ENCODE peak calls at places on chromosome 10, in four cellular contexts. One of them, this sample, is unnamed.

GRCh38 chr10:31808258-31809218 is 120.1 kb downstream of the ARHGAP12 start:
- DNase-seq in IMR-90: peak; percentile 80
- DNase-seq in A549: peak; percentile 56
- DNase-seq in transverse colon: peak; percentile 11
- DNase-seq in this sample: peak; percentile 6

GRCh38 chr10:132616170-132616994 is 78.8 kb downstream of the INPP5A start:
- DNase-seq in IMR-90: no peak
- DNase-seq in A549: no peak
- DNase-seq in transverse colon: no peak
- DNase-seq in this sample: no peak

GRCh38 chr10:36721851-36722250 is 403.5 kb upstream of the ANKRD30A start:
- DNase-seq in IMR-90: peak; percentile 47
- DNase-seq in A549: no peak
- DNase-seq in transverse colon: no peak
- DNase-seq in this sample: no peak

GRCh38 chr10:28375399-28376354 is 72.8 kb upstream of the MPP7 start:
- DNase-seq in IMR-90: peak; percentile 74
- DNase-seq in A549: peak; percentile 52
- DNase-seq in transverse colon: peak; percentile 34
- DNase-seq in this sample: peak; percentile 44

GRCh38 chr10:7563368-7563767 is 103.4 kb downstream of the ITIH5 start:
- DNase-seq in IMR-90: no peak
- DNase-seq in A549: no peak
- DNase-seq in transverse colon: peak; percentile 30
- DNase-seq in this sample: no peak

GRCh38 chr10:129758591-129759021 is 205.5 kb downstream of the EBF3 start:
- DNase-seq in IMR-90: no peak
- DNase-seq in A549: no peak
- DNase-seq in transverse colon: no peak
- DNase-seq in this sample: no peak

GRCh38 chr10:9645404-9645803 is 1372.3 kb upstream of the CELF2 start:
- DNase-seq in IMR-90: no peak
- DNase-seq in A549: no peak
- DNase-seq in transverse colon: no peak
- DNase-seq in this sample: no peak

GRCh38 chr10:76723781-76724336 is 913.7 kb downstream of the KCNMA1 start:
- DNase-seq in IMR-90: no peak
- DNase-seq in A549: no peak
- DNase-seq in transverse colon: no peak
- DNase-seq in this sample: no peak

GRCh38 chr10:62248465-62248864 is 20.2 kb downstream of the RTKN2 start:
- DNase-seq in IMR-90: peak; percentile 30
- DNase-seq in A549: no peak
- DNase-seq in transverse colon: no peak
- DNase-seq in this sample: no peak

GRCh38 chr10:117461766-117462423 is 80.7 kb upstream of the EMX2 start:
- DNase-seq in IMR-90: peak; percentile 37
- DNase-seq in A549: peak; percentile 77
- DNase-seq in transverse colon: peak; percentile 76
- DNase-seq in this sample: peak; percentile 79

GRCh38 chr10:19412531-19412930 is 363.9 kb downstream of the MALRD1 start:
- DNase-seq in IMR-90: peak; percentile 45
- DNase-seq in A549: peak; percentile 18
- DNase-seq in transverse colon: no peak
- DNase-seq in this sample: no peak

GRCh38 chr10:70007116-70007820 is 45.4 kb upstream of the MACROH2A2 start:
- DNase-seq in IMR-90: peak; percentile 49
- DNase-seq in A549: no peak
- DNase-seq in transverse colon: no peak
- DNase-seq in this sample: no peak

GRCh38 chr10:77715081-77715480 is 77.5 kb upstream of the KCNMA1 start:
- DNase-seq in IMR-90: no peak
- DNase-seq in A549: peak; percentile 23
- DNase-seq in transverse colon: no peak
- DNase-seq in this sample: no peak

GRCh38 chr10:7507887-7508726 is 97.3 kb upstream of the SFMBT2 start:
- DNase-seq in IMR-90: no peak
- DNase-seq in A549: no peak
- DNase-seq in transverse colon: peak; percentile 18
- DNase-seq in this sample: no peak

GRCh38 chr10:61472090-61472674 is 19.0 kb upstream of the TMEM26 start:
- DNase-seq in IMR-90: no peak
- DNase-seq in A549: no peak
- DNase-seq in transverse colon: no peak
- DNase-seq in this sample: no peak

GRCh38 chr10:16967866-16968721 is 150.9 kb upstream of the RSU1 start:
- DNase-seq in IMR-90: peak; percentile 93
- DNase-seq in A549: peak; percentile 51
- DNase-seq in transverse colon: peak; percentile 24
- DNase-seq in this sample: peak; percentile 50

GRCh38 chr10:99344715-99345114 is 15.6 kb downstream of the CNNM1 start:
- DNase-seq in IMR-90: no peak
- DNase-seq in A549: peak; percentile 84
- DNase-seq in transverse colon: no peak
- DNase-seq in this sample: no peak

GRCh38 chr10:86535057-86535882 is 13.7 kb upstream of the WAPL start:
- DNase-seq in IMR-90: no peak
- DNase-seq in A549: peak; percentile 77
- DNase-seq in transverse colon: peak; percentile 90
- DNase-seq in this sample: no peak

DNA sequence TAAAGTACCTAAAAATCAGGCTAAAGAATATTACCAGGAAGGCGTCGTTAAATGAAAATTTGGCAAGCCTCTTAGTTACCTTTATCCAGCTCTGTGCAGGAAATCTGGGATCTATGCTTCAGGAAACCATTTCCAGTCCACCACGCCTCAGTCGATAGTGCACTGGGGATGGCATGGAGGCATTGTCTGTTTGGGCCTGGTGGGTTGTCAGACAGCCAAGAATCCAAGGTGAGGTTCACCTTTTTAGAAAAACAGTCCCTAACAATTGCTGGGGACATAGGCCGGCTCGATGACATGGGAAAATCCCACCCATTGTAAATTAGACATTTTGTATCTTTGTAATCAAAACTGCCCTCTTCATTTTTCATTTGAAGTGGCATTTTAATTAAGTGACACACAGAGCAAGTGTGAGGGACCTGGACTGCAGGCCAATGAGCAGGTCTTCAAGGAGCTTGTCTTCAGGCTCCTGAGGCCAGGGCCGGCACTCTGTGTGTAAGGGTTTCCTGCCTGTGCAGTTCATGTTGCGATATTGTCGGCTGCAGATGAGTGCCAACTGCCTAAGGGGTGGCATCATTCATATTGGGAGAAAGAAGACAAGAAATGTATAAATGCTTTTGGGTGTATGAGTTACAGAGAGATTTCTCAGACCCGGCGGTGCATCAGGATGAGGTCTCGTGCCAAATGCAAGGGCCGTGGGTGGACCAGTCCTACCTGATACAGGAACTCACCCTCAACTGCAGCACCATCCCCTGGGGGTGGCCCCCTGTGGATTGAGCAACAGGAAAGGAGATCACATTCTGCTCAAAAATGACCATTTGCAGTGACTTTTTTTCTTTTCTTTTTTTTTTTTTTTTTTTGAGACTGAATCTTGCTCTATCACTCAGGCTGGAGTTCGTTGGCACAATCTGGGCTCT is 80.8 kb downstream of the PTPRE start:
- DNase-seq in IMR-90: no peak
- DNase-seq in A549: no peak
- DNase-seq in transverse colon: no peak
- DNase-seq in this sample: no peak
- TF ChIP-seq POLR2A in IMR-90: no peak
- TF ChIP-seq POLR2A in A549: no peak
- TF ChIP-seq POLR2A in transverse colon: no peak
- TF ChIP-seq POLR2A in this sample: no peak

GRCh38 chr10:72260588-72261322 is 13.0 kb upstream of the DDIT4 start:
- DNase-seq in IMR-90: peak; percentile 62
- DNase-seq in A549: peak; percentile 99
- DNase-seq in transverse colon: peak; percentile 90
- DNase-seq in this sample: peak; percentile 92
- TF ChIP-seq POLR2A in IMR-90: no peak
- TF ChIP-seq POLR2A in A549: peak; percentile 32
- TF ChIP-seq POLR2A in transverse colon: peak; percentile 29
- TF ChIP-seq POLR2A in this sample: no peak

DNA sequence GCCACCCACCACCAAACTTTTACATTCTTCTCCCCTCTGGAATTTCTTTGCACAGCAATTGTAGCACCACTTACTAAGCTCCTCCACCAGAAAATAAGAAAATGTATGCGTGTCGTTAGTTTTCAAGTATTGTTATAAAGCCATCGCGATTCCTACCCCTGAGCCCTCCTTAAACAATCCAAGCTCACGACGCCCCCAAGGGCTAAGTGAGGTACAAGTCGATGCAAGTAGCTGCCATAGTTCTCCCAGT is 1.3 kb downstream of the FRAT2 start:
- DNase-seq in IMR-90: peak; percentile 36
- DNase-seq in A549: peak; percentile 47
- DNase-seq in transverse colon: no peak
- DNase-seq in this sample: no peak
- TF ChIP-seq POLR2A in IMR-90: no peak
- TF ChIP-seq POLR2A in A549: no peak
- TF ChIP-seq POLR2A in transverse colon: no peak
- TF ChIP-seq POLR2A in this sample: no peak

GRCh38 chr10:50398823-50399222 is 147.5 kb upstream of the ASAH2 start:
- DNase-seq in IMR-90: no peak
- DNase-seq in A549: no peak
- DNase-seq in transverse colon: no peak
- DNase-seq in this sample: no peak
- TF ChIP-seq POLR2A in IMR-90: no peak
- TF ChIP-seq POLR2A in A549: no peak
- TF ChIP-seq POLR2A in transverse colon: no peak
- TF ChIP-seq POLR2A in this sample: no peak

DNA sequence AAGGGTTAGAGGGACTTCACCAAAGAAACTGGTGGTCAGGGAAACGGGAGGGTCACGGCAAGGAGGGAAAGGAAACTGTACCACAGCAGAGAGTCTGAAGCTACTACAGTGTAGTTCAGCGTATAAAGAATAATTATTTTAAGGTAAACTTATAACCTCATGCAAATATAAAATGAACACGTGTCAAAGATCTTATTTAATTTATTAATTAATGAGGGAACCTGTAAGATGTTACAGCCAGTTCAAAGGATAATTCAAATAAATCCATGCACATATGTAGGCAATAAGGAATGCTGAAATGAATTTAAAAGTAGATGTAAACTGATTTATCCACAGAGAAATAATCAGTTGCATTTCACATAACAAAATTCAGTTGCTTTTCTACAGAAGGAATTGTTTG is 49.4 kb upstream of the ATRNL1 start:
- DNase-seq in IMR-90: no peak
- DNase-seq in A549: no peak
- DNase-seq in transverse colon: no peak
- DNase-seq in this sample: no peak
- TF ChIP-seq POLR2A in IMR-90: no peak
- TF ChIP-seq POLR2A in A549: no peak
- TF ChIP-seq POLR2A in transverse colon: no peak
- TF ChIP-seq POLR2A in this sample: no peak

GRCh38 chr10:11282661-11283060 is 265.0 kb downstream of the CELF2 start:
- DNase-seq in IMR-90: no peak
- DNase-seq in A549: no peak
- DNase-seq in transverse colon: no peak
- DNase-seq in this sample: no peak
- TF ChIP-seq POLR2A in IMR-90: no peak
- TF ChIP-seq POLR2A in A549: no peak
- TF ChIP-seq POLR2A in transverse colon: no peak
- TF ChIP-seq POLR2A in this sample: no peak

GRCh38 chr10:100534726-100535125 is 1.0 kb upstream of the HIF1AN start:
- DNase-seq in IMR-90: no peak
- DNase-seq in A549: no peak
- DNase-seq in transverse colon: no peak
- DNase-seq in this sample: no peak

GRCh38 chr10:100528885-100529472 is 692 bp downstream of the NDUFB8 start:
- DNase-seq in IMR-90: no peak
- DNase-seq in A549: no peak
- DNase-seq in transverse colon: no peak
- DNase-seq in this sample: no peak

GRCh38 chr10:100531761-100532160 is 2.1 kb upstream of the NDUFB8 start:
- DNase-seq in IMR-90: no peak
- DNase-seq in A549: no peak
- DNase-seq in transverse colon: no peak
- DNase-seq in this sample: no peak

GRCh38 chr10:100528123-100528884 is 1.4 kb downstream of the NDUFB8 start:
- DNase-seq in IMR-90: no peak
- DNase-seq in A549: no peak
- DNase-seq in transverse colon: no peak
- DNase-seq in this sample: no peak

GRCh38 chr10:100529473-100530298 is at the start of gene NDUFB8:
- DNase-seq in IMR-90: peak; percentile 72
- DNase-seq in A549: peak; percentile 87
- DNase-seq in transverse colon: peak; percentile 94
- DNase-seq in this sample: peak; percentile 85
- TF ChIP-seq POLR2A in IMR-90: peak; percentile 8
- TF ChIP-seq POLR2A in A549: peak; percentile 83
- TF ChIP-seq POLR2A in transverse colon: peak; percentile 65
- TF ChIP-seq POLR2A in this sample: peak; percentile 75

GRCh38 chr10:127012769-127013152 is 107.5 kb downstream of the DOCK1 start:
- DNase-seq in IMR-90: no peak
- DNase-seq in A549: no peak
- DNase-seq in transverse colon: peak; percentile 92
- DNase-seq in this sample: peak; percentile 18
- TF ChIP-seq POLR2A in IMR-90: no peak
- TF ChIP-seq POLR2A in A549: no peak
- TF ChIP-seq POLR2A in transverse colon: peak; percentile 58
- TF ChIP-seq POLR2A in this sample: no peak

This sample was measured in H54.